ENCODE peak calls at places on chromosomes 7 and 10, in seven cellular contexts. T, R, X, I, N, W and H are unnamed samples.
A peak's percentile ranks its signal among the peaks of the same experiment; 100 is the strongest.

GRCh38 chr7:107605223-107605815 is 25.3 kb downstream of the BCAP29 start:
- DNase-seq in T (no peak), R (no peak), X (no peak), I (no peak), N (no peak), W (no peak), H (no peak)

GRCh38 chr10:97851341-97852001 is 1.8 kb downstream of the GOLGA7B start:
- DNase-seq in T (no peak), R (no peak), X (no peak), I (no peak), N (no peak), W (no peak), H (no peak)

GRCh38 chr10:52308251-52309031 is 5.6 kb upstream of the DKK1 start:
- DNase-seq in T (peak; percentile 70), R (peak; percentile 68), X (peak; percentile 55), I (peak; percentile 77), N (peak; percentile 85), W (peak; percentile 79), H (no peak)

GRCh38 chr7:104894998-104895850 is 118.8 kb upstream of the KMT2E start:
- DNase-seq in T (peak; percentile 32), R (no peak), X (no peak), I (no peak), N (no peak), W (no peak), H (no peak)

GRCh38 chr7:5430612-5430947 is 6.9 kb upstream of the TNRC18 start:
- DNase-seq in T (no peak), R (no peak), X (no peak), I (no peak), N (no peak), W (no peak), H (no peak)

GRCh38 chr10:69461327-69462025 is 10.2 kb downstream of the TSPAN15 start:
- DNase-seq in T (no peak), R (no peak), X (no peak), I (no peak), N (no peak), W (no peak), H (no peak)

GRCh38 chr7:45092100-45092930 is 3.5 kb upstream of the NACAD start:
- DNase-seq in T (no peak), R (no peak), X (no peak), I (no peak), N (peak; percentile 8), W (no peak), H (no peak)

GRCh38 chr7:105222953-105223352 is 165.8 kb downstream of the SRPK2 start:
- DNase-seq in T (no peak), R (no peak), X (no peak), I (no peak), N (no peak), W (no peak), H (no peak)

GRCh38 chr7:136278057-136278456 is 300.9 kb upstream of the MTPN start:
- DNase-seq in T (no peak), R (no peak), X (peak; percentile 16), I (no peak), N (no peak), W (no peak), H (no peak)

GRCh38 chr7:151432658-151433521 is 7.1 kb downstream of the CRYGN start:
- DNase-seq in T (peak; percentile 30), R (no peak), X (no peak), I (peak; percentile 49), N (no peak), W (no peak), H (peak; percentile 33)

GRCh38 chr7:122743211-122743610 is 40.5 kb upstream of the RNF148 start:
- DNase-seq in T (no peak), R (no peak), X (no peak), I (no peak), N (no peak), W (no peak), H (no peak)

GRCh38 chr7:79471283-79471682 is 17.8 kb upstream of the MAGI2 start:
- DNase-seq in T (no peak), R (no peak), X (no peak), I (no peak), N (no peak), W (no peak), H (no peak)

GRCh38 chr10:43006490-43006889 is 70.4 kb upstream of the RET start:
- DNase-seq in T (no peak), R (no peak), X (no peak), I (no peak), N (no peak), W (no peak), H (no peak)

GRCh38 chr7:79927116-79927515 is 207.5 kb upstream of the GNAI1 start:
- DNase-seq in T (no peak), R (no peak), X (no peak), I (no peak), N (no peak), W (no peak), H (no peak)

GRCh38 chr7:437293-438280 is 82.1 kb downstream of the PDGFA start:
- DNase-seq in T (no peak), R (no peak), X (no peak), I (peak; percentile 51), N (no peak), W (no peak), H (no peak)

GRCh38 chr10:3776796-3777571 is 8.0 kb downstream of the KLF6 start:
- DNase-seq in T (no peak), R (no peak), X (peak; percentile 82), I (no peak), N (peak; percentile 95), W (peak; percentile 77), H (peak; percentile 59)

GRCh38 chr7:55272328-55272727 is 92.8 kb upstream of the LANCL2 start:
- DNase-seq in T (no peak), R (no peak), X (no peak), I (no peak), N (no peak), W (no peak), H (no peak)

GRCh38 chr10:44956717-44957706 is 2.6 kb upstream of the RASSF4 start:
- DNase-seq in T (no peak), R (no peak), X (no peak), I (no peak), N (no peak), W (no peak), H (no peak)

GRCh38 chr10:11135709-11136108 is 118.0 kb downstream of the CELF2 start:
- DNase-seq in T (no peak), R (no peak), X (no peak), I (no peak), N (no peak), W (no peak), H (no peak)

GRCh38 chr10:71613303-71613777 is 106.2 kb downstream of the C10orf105 start:
- DNase-seq in T (no peak), R (no peak), X (no peak), I (no peak), N (peak; percentile 19), W (peak; percentile 65), H (no peak)

GRCh38 chr10:78263521-78263988 is 229.9 kb downstream of the RPS24 start:
- DNase-seq in T (no peak), R (peak; percentile 20), X (no peak), I (no peak), N (no peak), W (no peak), H (no peak)

GRCh38 chr7:157664034-157664433 is 327.2 kb downstream of the DNAJB6 start:
- DNase-seq in T (no peak), R (no peak), X (no peak), I (no peak), N (no peak), W (no peak), H (no peak)

GRCh38 chr7:157662110-157662791 is 325.4 kb downstream of the DNAJB6 start:
- DNase-seq in T (no peak), R (no peak), X (peak; percentile 2), I (no peak), N (no peak), W (no peak), H (no peak)

GRCh38 chr7:157663061-157663863 is 326.5 kb downstream of the DNAJB6 start:
- DNase-seq in T (no peak), R (no peak), X (no peak), I (no peak), N (no peak), W (peak; percentile 54), H (no peak)

GRCh38 chr7:157660971-157661610 is 324.3 kb downstream of the DNAJB6 start:
- DNase-seq in T (no peak), R (no peak), X (no peak), I (no peak), N (no peak), W (no peak), H (no peak)

GRCh38 chr7:157661611-157661975 is 324.8 kb downstream of the DNAJB6 start:
- DNase-seq in T (no peak), R (no peak), X (peak; percentile 3), I (no peak), N (no peak), W (no peak), H (no peak)
- H3K9me3 ChIP-seq in T (no peaks in the 10 kb centered on the region), R (no peaks in the 10 kb centered on the region), X (no peaks in the 10 kb centered on the region), I (no peaks in the 10 kb centered on the region), N (no peaks in the 10 kb centered on the region), W (no peaks in the 10 kb centered on the region), H (no peaks in the 10 kb centered on the region)

GRCh38 chr7:64515781-64516180 is 47.1 kb downstream of the ZNF680 start:
- DNase-seq in T (no peak), R (no peak), X (no peak), I (no peak), N (no peak), W (no peak), H (no peak)
- H3K9me3 ChIP-seq in T (no peaks in the 10 kb centered on the region), R (no peaks in the 10 kb centered on the region), X (peaks cover 19% of the 10 kb centered on the region), I (peaks cover 48% of the 10 kb centered on the region), N (no peaks in the 10 kb centered on the region), W (peaks cover 7% of the 10 kb centered on the region), H (peaks cover 19% of the 10 kb centered on the region)

DNA sequence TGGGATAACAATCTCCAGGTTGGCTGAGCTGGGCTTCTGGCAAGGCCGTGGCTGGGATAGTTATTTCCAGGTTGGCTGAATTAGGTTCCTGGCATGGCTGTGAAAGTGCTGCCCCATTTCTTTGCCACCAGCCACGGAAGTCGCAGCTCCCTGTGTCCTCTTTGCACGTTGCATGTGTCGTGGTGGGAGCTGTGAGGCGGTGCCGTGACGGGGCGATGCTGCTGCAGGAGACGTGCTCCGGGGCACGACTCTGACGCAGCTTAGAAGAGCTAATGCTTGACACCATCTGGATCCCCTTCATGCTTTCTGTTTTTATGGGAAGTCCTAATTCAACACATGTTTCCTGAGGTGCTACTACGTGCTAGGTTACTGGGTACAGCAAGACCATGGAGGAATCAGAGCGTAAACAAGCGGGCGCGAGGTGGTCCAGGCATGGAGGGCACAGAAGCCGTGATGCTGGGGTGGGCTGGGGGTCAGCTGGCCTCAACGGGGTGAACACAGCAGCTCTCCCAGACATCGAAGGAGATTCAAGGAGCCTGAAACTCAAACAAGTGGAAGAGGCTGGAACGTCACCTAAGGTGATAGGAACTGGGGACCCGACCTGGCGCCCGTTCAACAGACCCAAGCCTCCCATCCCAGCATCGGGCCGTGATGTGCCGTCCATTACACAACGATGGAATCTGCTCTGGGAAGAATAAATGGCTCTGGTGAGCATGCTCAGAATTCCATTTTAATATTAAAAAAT is 407.1 kb downstream of the DNAJB6 start:
- DNase-seq in T (no peak), R (no peak), X (no peak), I (no peak), N (no peak), W (no peak), H (no peak)
- H3K9me3 ChIP-seq in T (no peaks in the 10 kb centered on the region), R (no peaks in the 10 kb centered on the region), X (no peaks in the 10 kb centered on the region), I (no peaks in the 10 kb centered on the region), N (no peaks in the 10 kb centered on the region), W (no peaks in the 10 kb centered on the region), H (no peaks in the 10 kb centered on the region)

DNA sequence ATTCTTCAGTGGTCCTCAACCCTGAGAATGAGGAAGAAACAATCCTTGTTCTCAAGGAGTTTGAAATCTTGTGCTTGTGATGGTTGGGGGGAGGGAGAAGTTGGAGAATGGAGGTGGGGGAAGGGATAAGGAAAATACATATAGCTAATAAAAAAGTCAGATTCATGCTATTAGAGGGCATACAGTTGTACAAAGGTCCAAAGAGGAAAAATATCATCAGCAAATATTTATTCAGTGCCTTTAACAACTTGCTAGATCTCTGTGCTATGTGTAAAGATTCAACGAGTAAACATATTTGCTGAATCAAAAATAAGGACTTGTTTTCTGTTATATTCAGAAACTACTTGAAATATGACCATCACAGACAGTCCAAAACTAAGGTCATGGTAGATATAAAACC is 114.4 kb downstream of the HIBADH start:
- DNase-seq in T (no peak), R (no peak), X (no peak), I (no peak), N (no peak), W (no peak), H (no peak)
- H3K9me3 ChIP-seq in T (no peaks in the 10 kb centered on the region), R (no peaks in the 10 kb centered on the region), X (no peaks in the 10 kb centered on the region), I (no peaks in the 10 kb centered on the region), N (no peaks in the 10 kb centered on the region), W (no peaks in the 10 kb centered on the region), H (no peaks in the 10 kb centered on the region)